ENCODE peak calls at places on chromosomes 6 and 20, in ten cellular contexts. H, B, Z, N, X, G, U, O, I and V are unnamed samples.

GRCh38 chr6:37456816-37457560 is 24.0 kb downstream of the CMTR1 start:
- DNase-seq in H (no peak), B (peak), Z (peak), N (peak), X (no peak), G (peak), U (no peak), O (no peak), I (peak), V (no peak)

GRCh38 chr20:50668326-50668725 is 23.0 kb downstream of the RIPOR3 start:
- DNase-seq in H (no peak), B (no peak), Z (no peak), N (no peak), X (no peak), G (no peak), U (no peak), O (no peak), I (no peak), V (no peak)

GRCh38 chr20:21550587-21550986 is 36.7 kb upstream of the NKX2-2 start:
- DNase-seq in H (no peak), B (no peak), Z (no peak), N (no peak), X (no peak), G (no peak), U (no peak), O (no peak), I (no peak), V (no peak)

GRCh38 chr6:89992818-89993217 is 98.5 kb downstream of the GJA10 start:
- DNase-seq in H (no peak), B (no peak), Z (no peak), N (no peak), X (no peak), G (no peak), U (no peak), O (no peak), I (no peak), V (no peak)

GRCh38 chr6:45156075-45156474 is 172.1 kb upstream of the RUNX2 start:
- DNase-seq in H (no peak), B (no peak), Z (no peak), N (no peak), X (no peak), G (no peak), U (no peak), O (no peak), I (no peak), V (no peak)

GRCh38 chr6:84897874-84898635 is 133.7 kb upstream of the TBX18 start:
- DNase-seq in H (no peak), B (no peak), Z (peak), N (no peak), X (no peak), G (no peak), U (no peak), O (no peak), I (peak), V (no peak)

GRCh38 chr6:113719056-113719455 is 138.1 kb upstream of the MARCKS start:
- DNase-seq in H (no peak), B (no peak), Z (no peak), N (no peak), X (no peak), G (no peak), U (no peak), O (no peak), I (no peak), V (no peak)

GRCh38 chr20:51220293-51220706 is 197.4 kb upstream of the KCNG1 start:
- DNase-seq in H (no peak), B (no peak), Z (peak), N (peak), X (peak), G (no peak), U (no peak), O (no peak), I (peak), V (no peak)

GRCh38 chr6:128005009-128005408 is 104.2 kb upstream of the THEMIS start:
- DNase-seq in H (no peak), B (no peak), Z (no peak), N (no peak), X (no peak), G (no peak), U (no peak), O (no peak), I (no peak), V (no peak)

GRCh38 chr20:43040427-43040826 is 149.3 kb downstream of the PTPRT start:
- DNase-seq in H (no peak), B (no peak), Z (peak), N (no peak), X (no peak), G (no peak), U (no peak), O (no peak), I (no peak), V (no peak)

GRCh38 chr6:31128093-31128676 is 7.9 kb upstream of the CDSN start:
- DNase-seq in H (no peak), B (no peak), Z (no peak), N (peak), X (peak), G (peak), U (peak), O (peak), I (peak), V (peak)

GRCh38 chr20:61739832-61740118 is 325.9 kb downstream of the TAF4 start:
- DNase-seq in H (no peak), B (no peak), Z (no peak), N (no peak), X (no peak), G (no peak), U (no peak), O (no peak), I (no peak), V (no peak)

GRCh38 chr20:31990958-31991705 is 19.1 kb upstream of the CCM2L start:
- DNase-seq in H (no peak), B (no peak), Z (no peak), N (no peak), X (no peak), G (no peak), U (no peak), O (peak), I (no peak), V (no peak)

GRCh38 chr6:329888-330691 is 37.8 kb downstream of the DUSP22 start:
- DNase-seq in H (no peak), B (no peak), Z (no peak), N (no peak), X (no peak), G (no peak), U (no peak), O (no peak), I (peak), V (no peak)

GRCh38 chr6:144395014-144395413 is 109.9 kb downstream of the UTRN start:
- DNase-seq in H (no peak), B (no peak), Z (no peak), N (no peak), X (no peak), G (no peak), U (no peak), O (no peak), I (no peak), V (no peak)

GRCh38 chr6:4351857-4352669 is 216.7 kb upstream of the ECI2 start:
- DNase-seq in H (peak), B (peak), Z (peak), N (peak), X (no peak), G (peak), U (peak), O (no peak), I (peak), V (no peak)

GRCh38 chr20:61443541-61444126 is 191.6 kb downstream of the CDH4 start:
- DNase-seq in H (no peak), B (no peak), Z (no peak), N (no peak), X (no peak), G (no peak), U (no peak), O (peak), I (no peak), V (no peak)

GRCh38 chr6:47936820-47937219 is 155.0 kb downstream of the OPN5 start:
- DNase-seq in H (no peak), B (no peak), Z (no peak), N (no peak), X (no peak), G (no peak), U (no peak), O (no peak), I (no peak), V (no peak)

GRCh38 chr20:14197097-14197496 is 140.3 kb downstream of the FLRT3 start:
- DNase-seq in H (no peak), B (no peak), Z (no peak), N (peak), X (no peak), G (no peak), U (no peak), O (no peak), I (peak), V (no peak)

GRCh38 chr6:15818044-15818443 is 155.2 kb upstream of the DTNBP1 start:
- DNase-seq in H (no peak), B (no peak), Z (no peak), N (no peak), X (no peak), G (no peak), U (no peak), O (no peak), I (no peak), V (no peak)

GRCh38 chr6:156718647-156719394 is 58.4 kb upstream of the ARID1B start:
- DNase-seq in H (peak), B (no peak), Z (peak), N (peak), X (no peak), G (peak), U (no peak), O (no peak), I (peak), V (no peak)

GRCh38 chr6:168956884-168957730 is 296.5 kb downstream of the THBS2 start:
- DNase-seq in H (peak), B (peak), Z (peak), N (peak), X (peak), G (peak), U (peak), O (peak), I (peak), V (peak)

GRCh38 chr20:5675103-5676091 is 74.8 kb upstream of the SHLD1 start:
- DNase-seq in H (no peak), B (no peak), Z (no peak), N (no peak), X (no peak), G (no peak), U (peak), O (no peak), I (peak), V (no peak)

GRCh38 chr6:41471064-41471895 is 74.9 kb upstream of the FOXP4 start:
- DNase-seq in H (no peak), B (no peak), Z (no peak), N (no peak), X (no peak), G (no peak), U (no peak), O (no peak), I (no peak), V (no peak)

GRCh38 chr6:73724389-73724788 is 28.4 kb downstream of the CD109 start:
- DNase-seq in H (no peak), B (no peak), Z (no peak), N (no peak), X (no peak), G (no peak), U (no peak), O (no peak), I (no peak), V (no peak)

GRCh38 chr20:41014557-41015088 is 14.0 kb upstream of the TOP1 start:
- DNase-seq in H (no peak), B (no peak), Z (no peak), N (no peak), X (no peak), G (no peak), U (no peak), O (no peak), I (no peak), V (no peak)

GRCh38 chr6:158757753-158758090 is 61.4 kb downstream of the EZR start:
- DNase-seq in H (no peak), B (no peak), Z (no peak), N (no peak), X (no peak), G (no peak), U (no peak), O (no peak), I (no peak), V (no peak)

GRCh38 chr6:143451531-143451930 is 926 bp downstream of the PEX3 start:
- DNase-seq in H (no peak), B (no peak), Z (no peak), N (no peak), X (no peak), G (no peak), U (no peak), O (no peak), I (no peak), V (no peak)

GRCh38 chr20:34680586-34680985 is 3.7 kb upstream of the PIGU start:
- DNase-seq in H (no peak), B (no peak), Z (no peak), N (no peak), X (no peak), G (no peak), U (no peak), O (no peak), I (peak), V (no peak)

GRCh38 chr20:32378461-32378860 is 20.3 kb downstream of the ASXL1 start:
- DNase-seq in H (no peak), B (no peak), Z (no peak), N (no peak), X (no peak), G (no peak), U (no peak), O (no peak), I (no peak), V (no peak)

GRCh38 chr20:49890651-49891361 is 24.5 kb downstream of the SPATA2 start:
- DNase-seq in H (no peak), B (no peak), Z (no peak), N (no peak), X (no peak), G (peak), U (no peak), O (no peak), I (no peak), V (no peak)